ENCODE peak calls at places on chromosomes 11 and 22, in eight cellular contexts. One of them, this sample, is unnamed.

GRCh38 chr11:89015614-89016013 is 50.2 kb downstream of the GRM5 start:
- DNase-seq in left ventricle myocardium inferior: no peak
- DNase-seq in NCI-H446 treated with DMSO at 0.1 percent for 48 hours: no peak
- DNase-seq in T-helper 2 cell: no peak
- DNase-seq in GM03348: no peak
- DNase-seq in hypothalamus: no peak
- DNase-seq in left ventricle myocardium superior: no peak
- DNase-seq in dermis blood vessel endothelial cell: no peak
- DNase-seq in this sample: no peak

GRCh38 chr11:90803781-90804180 is 580.9 kb upstream of the CHORDC1 start:
- DNase-seq in left ventricle myocardium superior: no peak
- DNase-seq in left ventricle myocardium inferior: no peak
- DNase-seq in hypothalamus: no peak
- DNase-seq in T-helper 2 cell: no peak
- DNase-seq in dermis blood vessel endothelial cell: peak; percentile 45
- DNase-seq in GM03348: no peak
- DNase-seq in NCI-H446 treated with DMSO at 0.1 percent for 48 hours: no peak
- DNase-seq in this sample: no peak

GRCh38 chr22:41598081-41598480 is 8.4 kb upstream of the PMM1 start:
- DNase-seq in NCI-H446 treated with DMSO at 0.1 percent for 48 hours: no peak
- DNase-seq in left ventricle myocardium inferior: no peak
- DNase-seq in T-helper 2 cell: no peak
- DNase-seq in left ventricle myocardium superior: no peak
- DNase-seq in GM03348: peak; percentile 78
- DNase-seq in dermis blood vessel endothelial cell: peak; percentile 85
- DNase-seq in hypothalamus: no peak
- DNase-seq in this sample: no peak

GRCh38 chr11:76259299-76259908 is 53.1 kb upstream of the WNT11 start:
- DNase-seq in NCI-H446 treated with DMSO at 0.1 percent for 48 hours: no peak
- DNase-seq in left ventricle myocardium superior: no peak
- DNase-seq in GM03348: no peak
- DNase-seq in dermis blood vessel endothelial cell: no peak
- DNase-seq in left ventricle myocardium inferior: no peak
- DNase-seq in T-helper 2 cell: no peak
- DNase-seq in hypothalamus: no peak
- DNase-seq in this sample: no peak

GRCh38 chr11:1270476-1270875 is 39.0 kb downstream of the TOLLIP start:
- DNase-seq in hypothalamus: no peak
- DNase-seq in NCI-H446 treated with DMSO at 0.1 percent for 48 hours: no peak
- DNase-seq in T-helper 2 cell: no peak
- DNase-seq in left ventricle myocardium superior: peak; percentile 20
- DNase-seq in left ventricle myocardium inferior: no peak
- DNase-seq in GM03348: no peak
- DNase-seq in dermis blood vessel endothelial cell: no peak
- DNase-seq in this sample: no peak

GRCh38 chr22:50310209-50310722 is 2.8 kb upstream of the PLXNB2 start:
- DNase-seq in GM03348: no peak
- DNase-seq in T-helper 2 cell: no peak
- DNase-seq in NCI-H446 treated with DMSO at 0.1 percent for 48 hours: no peak
- DNase-seq in dermis blood vessel endothelial cell: no peak
- DNase-seq in hypothalamus: no peak
- DNase-seq in left ventricle myocardium inferior: no peak
- DNase-seq in left ventricle myocardium superior: no peak
- DNase-seq in this sample: no peak

GRCh38 chr11:13826505-13827278 is 135.8 kb upstream of the SPON1 start:
- DNase-seq in dermis blood vessel endothelial cell: no peak
- DNase-seq in GM03348: no peak
- DNase-seq in left ventricle myocardium inferior: no peak
- DNase-seq in hypothalamus: no peak
- DNase-seq in left ventricle myocardium superior: no peak
- DNase-seq in NCI-H446 treated with DMSO at 0.1 percent for 48 hours: no peak
- DNase-seq in T-helper 2 cell: no peak
- DNase-seq in this sample: no peak

GRCh38 chr22:35357883-35358621 is 22.8 kb upstream of the HMOX1 start:
- DNase-seq in dermis blood vessel endothelial cell: peak; percentile 66
- DNase-seq in GM03348: peak; percentile 41
- DNase-seq in left ventricle myocardium inferior: no peak
- DNase-seq in NCI-H446 treated with DMSO at 0.1 percent for 48 hours: no peak
- DNase-seq in left ventricle myocardium superior: no peak
- DNase-seq in hypothalamus: no peak
- DNase-seq in T-helper 2 cell: no peak
- DNase-seq in this sample: no peak

GRCh38 chr22:45491841-45492240 is 10.8 kb upstream of the FBLN1 start:
- DNase-seq in dermis blood vessel endothelial cell: no peak
- DNase-seq in hypothalamus: no peak
- DNase-seq in GM03348: no peak
- DNase-seq in NCI-H446 treated with DMSO at 0.1 percent for 48 hours: no peak
- DNase-seq in left ventricle myocardium inferior: no peak
- DNase-seq in left ventricle myocardium superior: no peak
- DNase-seq in T-helper 2 cell: no peak
- DNase-seq in this sample: no peak

GRCh38 chr22:41305646-41306045 is 4.3 kb downstream of the ZC3H7B start:
- DNase-seq in left ventricle myocardium inferior: no peak
- DNase-seq in hypothalamus: peak; percentile 7
- DNase-seq in left ventricle myocardium superior: no peak
- DNase-seq in T-helper 2 cell: no peak
- DNase-seq in dermis blood vessel endothelial cell: peak; percentile 81
- DNase-seq in GM03348: peak; percentile 88
- DNase-seq in NCI-H446 treated with DMSO at 0.1 percent for 48 hours: no peak
- DNase-seq in this sample: no peak

GRCh38 chr22:39240841-39241631 is 3.7 kb downstream of the PDGFB start:
- DNase-seq in GM03348: peak; percentile 69
- DNase-seq in hypothalamus: no peak
- DNase-seq in NCI-H446 treated with DMSO at 0.1 percent for 48 hours: no peak
- DNase-seq in dermis blood vessel endothelial cell: peak; percentile 75
- DNase-seq in T-helper 2 cell: no peak
- DNase-seq in left ventricle myocardium inferior: peak; percentile 59
- DNase-seq in left ventricle myocardium superior: peak; percentile 70
- DNase-seq in this sample: no peak

GRCh38 chr11:126951465-126951864 is 49.1 kb downstream of the KIRREL3 start:
- DNase-seq in T-helper 2 cell: no peak
- DNase-seq in NCI-H446 treated with DMSO at 0.1 percent for 48 hours: no peak
- DNase-seq in left ventricle myocardium superior: no peak
- DNase-seq in left ventricle myocardium inferior: no peak
- DNase-seq in dermis blood vessel endothelial cell: no peak
- DNase-seq in GM03348: no peak
- DNase-seq in hypothalamus: no peak
- DNase-seq in this sample: no peak

GRCh38 chr11:30595929-30596328 is 9.8 kb upstream of the MPPED2 start:
- DNase-seq in dermis blood vessel endothelial cell: no peak
- DNase-seq in T-helper 2 cell: no peak
- DNase-seq in left ventricle myocardium superior: no peak
- DNase-seq in hypothalamus: no peak
- DNase-seq in NCI-H446 treated with DMSO at 0.1 percent for 48 hours: no peak
- DNase-seq in left ventricle myocardium inferior: no peak
- DNase-seq in GM03348: no peak
- DNase-seq in this sample: no peak

GRCh38 chr11:94186342-94187203 is 57.9 kb downstream of the PANX1 start:
- DNase-seq in left ventricle myocardium superior: no peak
- DNase-seq in dermis blood vessel endothelial cell: no peak
- DNase-seq in T-helper 2 cell: no peak
- DNase-seq in hypothalamus: no peak
- DNase-seq in GM03348: no peak
- DNase-seq in left ventricle myocardium inferior: no peak
- DNase-seq in NCI-H446 treated with DMSO at 0.1 percent for 48 hours: no peak
- DNase-seq in this sample: no peak

GRCh38 chr22:19892249-19892879 is 37.7 kb upstream of the GNB1L start:
- DNase-seq in left ventricle myocardium superior: peak; percentile 27
- DNase-seq in T-helper 2 cell: peak; percentile 26
- DNase-seq in GM03348: no peak
- DNase-seq in dermis blood vessel endothelial cell: peak; percentile 73
- DNase-seq in hypothalamus: no peak
- DNase-seq in left ventricle myocardium inferior: no peak
- DNase-seq in NCI-H446 treated with DMSO at 0.1 percent for 48 hours: no peak
- DNase-seq in this sample: no peak

GRCh38 chr11:132601863-132602262 is 930.4 kb downstream of the OPCML start:
- DNase-seq in dermis blood vessel endothelial cell: no peak
- DNase-seq in T-helper 2 cell: no peak
- DNase-seq in left ventricle myocardium superior: no peak
- DNase-seq in left ventricle myocardium inferior: no peak
- DNase-seq in GM03348: no peak
- DNase-seq in NCI-H446 treated with DMSO at 0.1 percent for 48 hours: no peak
- DNase-seq in hypothalamus: no peak
- DNase-seq in this sample: no peak

GRCh38 chr11:69641681-69642548 is 959 bp downstream of the CCND1 start:
- DNase-seq in hypothalamus: no peak
- DNase-seq in left ventricle myocardium superior: no peak
- DNase-seq in NCI-H446 treated with DMSO at 0.1 percent for 48 hours: no peak
- DNase-seq in left ventricle myocardium inferior: no peak
- DNase-seq in GM03348: peak; percentile 48
- DNase-seq in T-helper 2 cell: no peak
- DNase-seq in dermis blood vessel endothelial cell: peak; percentile 42
- DNase-seq in this sample: no peak

GRCh38 chr11:70521475-70522260 is 123.3 kb downstream of the CTTN start:
- DNase-seq in hypothalamus: no peak
- DNase-seq in NCI-H446 treated with DMSO at 0.1 percent for 48 hours: no peak
- DNase-seq in GM03348: no peak
- DNase-seq in T-helper 2 cell: no peak
- DNase-seq in left ventricle myocardium inferior: no peak
- DNase-seq in dermis blood vessel endothelial cell: no peak
- DNase-seq in left ventricle myocardium superior: peak; percentile 14
- DNase-seq in this sample: no peak

GRCh38 chr11:65590240-65590738 is 5.3 kb downstream of the KCNK7 start:
- DNase-seq in left ventricle myocardium superior: peak; percentile 76
- DNase-seq in hypothalamus: no peak
- DNase-seq in dermis blood vessel endothelial cell: peak; percentile 37
- DNase-seq in T-helper 2 cell: no peak
- DNase-seq in left ventricle myocardium inferior: peak; percentile 62
- DNase-seq in GM03348: no peak
- DNase-seq in NCI-H446 treated with DMSO at 0.1 percent for 48 hours: no peak
- DNase-seq in this sample: no peak

GRCh38 chr22:46007003-46007847 is 30.3 kb upstream of the WNT7B start:
- DNase-seq in left ventricle myocardium inferior: peak; percentile 63
- DNase-seq in left ventricle myocardium superior: peak; percentile 76
- DNase-seq in dermis blood vessel endothelial cell: peak; percentile 81
- DNase-seq in hypothalamus: no peak
- DNase-seq in NCI-H446 treated with DMSO at 0.1 percent for 48 hours: no peak
- DNase-seq in T-helper 2 cell: no peak
- DNase-seq in GM03348: peak; percentile 86
- DNase-seq in this sample: no peak

GRCh38 chr11:42543844-42544243 is 768.0 kb upstream of the API5 start:
- DNase-seq in left ventricle myocardium superior: no peak
- DNase-seq in GM03348: no peak
- DNase-seq in left ventricle myocardium inferior: no peak
- DNase-seq in T-helper 2 cell: no peak
- DNase-seq in NCI-H446 treated with DMSO at 0.1 percent for 48 hours: no peak
- DNase-seq in hypothalamus: no peak
- DNase-seq in dermis blood vessel endothelial cell: no peak
- DNase-seq in this sample: no peak

GRCh38 chr22:19806213-19807160 is 45.9 kb downstream of the TBX1 start:
- DNase-seq in NCI-H446 treated with DMSO at 0.1 percent for 48 hours: no peak
- DNase-seq in left ventricle myocardium inferior: peak; percentile 12
- DNase-seq in T-helper 2 cell: no peak
- DNase-seq in hypothalamus: no peak
- DNase-seq in GM03348: no peak
- DNase-seq in left ventricle myocardium superior: peak; percentile 27
- DNase-seq in dermis blood vessel endothelial cell: peak; percentile 55
- DNase-seq in this sample: no peak

GRCh38 chr11:87223816-87224215 is 186.1 kb downstream of the TMEM135 start:
- DNase-seq in T-helper 2 cell: no peak
- DNase-seq in left ventricle myocardium superior: no peak
- DNase-seq in NCI-H446 treated with DMSO at 0.1 percent for 48 hours: no peak
- DNase-seq in GM03348: peak; percentile 27
- DNase-seq in left ventricle myocardium inferior: no peak
- DNase-seq in hypothalamus: no peak
- DNase-seq in dermis blood vessel endothelial cell: no peak
- DNase-seq in this sample: no peak

GRCh38 chr22:39996732-39997131 is 2.0 kb downstream of the FAM83F start:
- DNase-seq in GM03348: no peak
- DNase-seq in hypothalamus: no peak
- DNase-seq in left ventricle myocardium inferior: no peak
- DNase-seq in dermis blood vessel endothelial cell: peak; percentile 19
- DNase-seq in T-helper 2 cell: no peak
- DNase-seq in left ventricle myocardium superior: no peak
- DNase-seq in NCI-H446 treated with DMSO at 0.1 percent for 48 hours: no peak
- DNase-seq in this sample: no peak

GRCh38 chr22:47051435-47052175 is 289.2 kb downstream of the TBC1D22A start:
- DNase-seq in hypothalamus: no peak
- DNase-seq in left ventricle myocardium superior: no peak
- DNase-seq in left ventricle myocardium inferior: no peak
- DNase-seq in NCI-H446 treated with DMSO at 0.1 percent for 48 hours: no peak
- DNase-seq in GM03348: no peak
- DNase-seq in T-helper 2 cell: no peak
- DNase-seq in dermis blood vessel endothelial cell: no peak
- DNase-seq in this sample: no peak

GRCh38 chr22:32761251-32761903 is 40.1 kb upstream of the TIMP3 start:
- DNase-seq in left ventricle myocardium superior: no peak
- DNase-seq in dermis blood vessel endothelial cell: peak; percentile 1
- DNase-seq in GM03348: no peak
- DNase-seq in left ventricle myocardium inferior: no peak
- DNase-seq in hypothalamus: no peak
- DNase-seq in NCI-H446 treated with DMSO at 0.1 percent for 48 hours: no peak
- DNase-seq in T-helper 2 cell: no peak
- DNase-seq in this sample: no peak

GRCh38 chr22:48952256-48953102 is 875.2 kb downstream of the BRD1 start:
- DNase-seq in GM03348: no peak
- DNase-seq in hypothalamus: no peak
- DNase-seq in T-helper 2 cell: no peak
- DNase-seq in dermis blood vessel endothelial cell: no peak
- DNase-seq in left ventricle myocardium superior: no peak
- DNase-seq in left ventricle myocardium inferior: no peak
- DNase-seq in NCI-H446 treated with DMSO at 0.1 percent for 48 hours: no peak
- DNase-seq in this sample: no peak

GRCh38 chr11:44746894-44747293 is 20.1 kb downstream of the TSPAN18 start:
- DNase-seq in GM03348: no peak
- DNase-seq in hypothalamus: peak; percentile 21
- DNase-seq in left ventricle myocardium inferior: peak; percentile 67
- DNase-seq in NCI-H446 treated with DMSO at 0.1 percent for 48 hours: peak; percentile 81
- DNase-seq in dermis blood vessel endothelial cell: no peak
- DNase-seq in left ventricle myocardium superior: peak; percentile 83
- DNase-seq in T-helper 2 cell: no peak
- DNase-seq in this sample: no peak

GRCh38 chr11:44949160-44950035 is 1.3 kb downstream of the TP53I11 start:
- DNase-seq in left ventricle myocardium inferior: no peak
- DNase-seq in T-helper 2 cell: no peak
- DNase-seq in left ventricle myocardium superior: peak; percentile 66
- DNase-seq in NCI-H446 treated with DMSO at 0.1 percent for 48 hours: no peak
- DNase-seq in dermis blood vessel endothelial cell: peak; percentile 72
- DNase-seq in GM03348: peak; percentile 55
- DNase-seq in hypothalamus: no peak
- DNase-seq in this sample: no peak

GRCh38 chr11:107494036-107494435 is 36.4 kb upstream of the CWF19L2 start:
- DNase-seq in dermis blood vessel endothelial cell: no peak
- DNase-seq in left ventricle myocardium superior: no peak
- DNase-seq in GM03348: no peak
- DNase-seq in NCI-H446 treated with DMSO at 0.1 percent for 48 hours: no peak
- DNase-seq in left ventricle myocardium inferior: no peak
- DNase-seq in hypothalamus: no peak
- DNase-seq in T-helper 2 cell: no peak
- DNase-seq in this sample: no peak

GRCh38 chr11:128632151-128632791 is 44.9 kb upstream of the ETS1 start:
- DNase-seq in dermis blood vessel endothelial cell: peak; percentile 78
- DNase-seq in hypothalamus: no peak
- DNase-seq in GM03348: peak; percentile 81
- DNase-seq in left ventricle myocardium superior: peak; percentile 46
- DNase-seq in T-helper 2 cell: no peak
- DNase-seq in NCI-H446 treated with DMSO at 0.1 percent for 48 hours: no peak
- DNase-seq in left ventricle myocardium inferior: no peak
- DNase-seq in this sample: no peak

GRCh38 chr11:35617687-35618496 is at the start of gene FJX1:
- DNase-seq in dermis blood vessel endothelial cell: peak; percentile 90
- DNase-seq in GM03348: peak; percentile 92
- DNase-seq in hypothalamus: peak; percentile 46
- DNase-seq in T-helper 2 cell: no peak
- DNase-seq in left ventricle myocardium superior: peak; percentile 70
- DNase-seq in left ventricle myocardium inferior: peak; percentile 57
- DNase-seq in NCI-H446 treated with DMSO at 0.1 percent for 48 hours: peak; percentile 33
- DNase-seq in this sample: peak; percentile 71

GRCh38 chr11:117604349-117604995 is 192.5 kb downstream of the DSCAML1 start:
- DNase-seq in dermis blood vessel endothelial cell: no peak
- DNase-seq in GM03348: no peak
- DNase-seq in left ventricle myocardium inferior: no peak
- DNase-seq in left ventricle myocardium superior: no peak
- DNase-seq in hypothalamus: peak; percentile 56
- DNase-seq in T-helper 2 cell: no peak
- DNase-seq in NCI-H446 treated with DMSO at 0.1 percent for 48 hours: peak; percentile 74
- DNase-seq in this sample: no peak

GRCh38 chr11:24457985-24458384 is 38.9 kb upstream of the LUZP2 start:
- DNase-seq in GM03348: no peak
- DNase-seq in dermis blood vessel endothelial cell: no peak
- DNase-seq in T-helper 2 cell: no peak
- DNase-seq in hypothalamus: no peak
- DNase-seq in left ventricle myocardium superior: no peak
- DNase-seq in NCI-H446 treated with DMSO at 0.1 percent for 48 hours: no peak
- DNase-seq in left ventricle myocardium inferior: no peak
- DNase-seq in this sample: no peak

This sample was measured in NCI-H1930.